ENCODE peak calls at places on chromosomes 5 and 9, in nine cellular contexts. H is IMR-90, S is mammary epithelial cell, K is natural killer cell, C is fibroblast of villous mesenchyme, M is esophagus squamous epithelium, A is progenitor cell of endocrine pancreas, L is A549, V is GM20000. F is an unnamed sample.

GRCh38 chr5:15885156-15885555 is 294.4 kb downstream of the MARCHF11 start:
- DNase-seq in A (no peak), V (no peak), C (no peak), L (no peak), K (no peak), S (peak), M (no peak), H (peak), F (peak)

GRCh38 chr5:137415231-137415681 is 83.9 kb downstream of the SPOCK1 start:
- DNase-seq in M (no peak), H (peak), L (no peak), S (peak), A (no peak), K (no peak), C (peak), V (no peak), F (peak)

GRCh38 chr9:114484854-114485443 is 20.3 kb downstream of the WHRN start:
- DNase-seq in K (no peak), S (peak), M (no peak), H (peak), C (peak), V (peak), A (no peak), L (peak), F (peak)

GRCh38 chr5:59786271-59786805 is 107.2 kb downstream of the PDE4D start:
- DNase-seq in M (no peak), L (peak), K (no peak), S (peak), H (peak), V (no peak), A (no peak), C (peak), F (peak)

GRCh38 chr9:130220351-130220750 is 45.2 kb upstream of the HMCN2 start:
- DNase-seq in H (peak), S (no peak), C (peak), M (no peak), L (no peak), V (no peak), A (no peak), K (no peak), F (no peak)

GRCh38 chr9:116476935-116477381 is 210.1 kb upstream of the TRIM32 start:
- DNase-seq in H (no peak), C (no peak), S (no peak), V (no peak), M (no peak), K (no peak), A (no peak), L (no peak), F (no peak)

GRCh38 chr9:112166176-112167140 is 8.6 kb downstream of the SUSD1 start:
- DNase-seq in C (peak), S (peak), M (no peak), V (no peak), L (peak), K (no peak), A (no peak), H (peak), F (peak)

GRCh38 chr5:2173067-2173466 is 290.3 kb upstream of the IRX4 start:
- DNase-seq in S (no peak), V (no peak), H (no peak), C (no peak), M (no peak), L (no peak), A (no peak), K (no peak), F (no peak)

GRCh38 chr5:176810084-176810597 is at the start of gene UNC5A:
- DNase-seq in C (peak), H (peak), V (peak), K (no peak), S (peak), A (peak), L (peak), M (no peak), F (peak)

GRCh38 chr5:137190031-137190430 is 309.1 kb downstream of the SPOCK1 start:
- DNase-seq in L (no peak), K (no peak), H (no peak), V (no peak), C (no peak), M (no peak), A (no peak), S (no peak), F (no peak)

GRCh38 chr5:52073993-52074689 is 690.9 kb downstream of the ISL1 start:
- DNase-seq in M (no peak), K (no peak), C (no peak), V (no peak), S (no peak), L (no peak), H (no peak), A (no peak), F (peak)

GRCh38 chr5:545641-546375 is 21.6 kb upstream of the SLC9A3 start:
- DNase-seq in M (no peak), A (no peak), V (no peak), K (no peak), C (no peak), S (no peak), L (no peak), H (no peak), F (no peak)

GRCh38 chr9:5510360-5510931 is at the start of gene PDCD1LG2:
- DNase-seq in C (peak), S (peak), K (no peak), H (peak), M (no peak), A (no peak), V (peak), L (no peak), F (peak)

GRCh38 chr5:39138892-39139291 is 64.7 kb upstream of the RICTOR start:
- DNase-seq in A (no peak), V (no peak), K (no peak), S (peak), C (peak), L (peak), M (no peak), H (peak), F (peak)

GRCh38 chr5:175680020-175680419 is 22.1 kb downstream of the HRH2 start:
- DNase-seq in H (no peak), V (no peak), S (no peak), C (no peak), K (no peak), L (no peak), M (no peak), A (no peak), F (no peak)

GRCh38 chr9:121518634-121519033 is 19.0 kb upstream of the GGTA1 start:
- DNase-seq in V (no peak), C (no peak), A (no peak), S (no peak), K (no peak), M (no peak), H (no peak), L (no peak), F (no peak)

GRCh38 chr9:113649054-113649453 is 185.5 kb downstream of the RGS3 start:
- DNase-seq in M (no peak), V (no peak), K (no peak), H (peak), S (no peak), A (no peak), L (no peak), C (peak), F (no peak)

GRCh38 chr9:132894343-132894742 is 15.6 kb downstream of the SPACA9 start:
- DNase-seq in K (no peak), A (no peak), M (no peak), L (no peak), C (no peak), H (no peak), V (no peak), S (peak), F (peak)

GRCh38 chr5:178241259-178241658 is 8.7 kb upstream of the PHYKPL start:
- DNase-seq in M (no peak), A (no peak), S (no peak), L (no peak), H (no peak), K (no peak), V (no peak), C (no peak), F (no peak)

GRCh38 chr9:16732546-16732945 is 137.9 kb downstream of the BNC2 start:
- DNase-seq in S (no peak), L (no peak), M (no peak), H (no peak), K (no peak), C (no peak), V (no peak), A (no peak), F (no peak)

GRCh38 chr9:22107646-22108045 is 98.5 kb upstream of the CDKN2B start:
- DNase-seq in L (no peak), C (no peak), S (no peak), K (no peak), M (no peak), H (no peak), V (no peak), A (no peak), F (no peak)

GRCh38 chr5:172641359-172642045 is 439 bp downstream of the NEURL1B start:
- DNase-seq in S (no peak), C (peak), V (no peak), L (peak), K (no peak), H (no peak), A (no peak), M (no peak), F (no peak)

GRCh38 chr9:129125478-129125877 is 14.3 kb downstream of the PTPA start:
- DNase-seq in A (no peak), C (peak), V (no peak), S (peak), K (no peak), H (peak), M (no peak), L (peak), F (peak)

GRCh38 chr9:77764894-77765780 is 117.0 kb upstream of the GNA14 start:
- DNase-seq in K (no peak), V (no peak), C (peak), S (peak), H (peak), A (no peak), M (no peak), L (peak), F (peak)

GRCh38 chr5:22488427-22488826 is 364.7 kb downstream of the CDH12 start:
- DNase-seq in M (no peak), A (no peak), V (no peak), L (no peak), C (no peak), S (no peak), H (no peak), K (no peak), F (no peak)

GRCh38 chr5:89343666-89344065 is 460.7 kb upstream of the MEF2C start:
- DNase-seq in V (peak), C (no peak), S (peak), H (peak), A (no peak), K (no peak), M (no peak), L (no peak), F (peak)

GRCh38 chr9:114271556-114272510 is 51.1 kb upstream of the ORM1 start:
- DNase-seq in V (peak), A (no peak), C (peak), K (no peak), M (no peak), L (peak), S (no peak), H (peak), F (peak)

DNA sequence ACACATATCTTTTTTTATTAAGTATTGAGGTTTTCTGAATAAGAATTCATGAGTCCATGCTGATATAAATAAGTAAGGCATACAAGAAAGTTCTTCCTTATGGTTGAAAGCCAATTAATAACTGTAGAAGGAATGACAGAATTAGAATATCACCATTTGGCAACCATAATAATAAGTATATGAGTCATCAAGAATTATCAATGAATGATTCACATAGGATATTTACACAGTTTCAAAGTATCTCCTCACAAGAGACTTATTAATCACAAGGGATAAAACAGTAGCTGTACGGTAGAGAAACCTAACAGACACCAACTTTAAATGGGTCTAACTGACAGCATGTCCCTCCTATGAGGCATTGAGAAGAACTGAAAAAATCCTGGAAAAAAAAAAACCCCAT is 161.6 kb downstream of the NR3C1 start:
- DNase-seq in V (no peak), H (peak), L (no peak), M (no peak), K (no peak), A (no peak), S (peak), C (peak), F (peak)
- TF ChIP-seq CTCF in V (no peak), H (no peak), L (no peak), M (no peak), K (no peak), A (no peak), S (no peak), C (no peak), F (no peak)

GRCh38 chr5:141094481-141095262 is at the start of gene PCDHB2:
- DNase-seq in M (no peak), A (peak), V (no peak), K (no peak), L (peak), C (peak), S (peak), H (peak), F (peak)
- TF ChIP-seq CTCF in M (no peak), A (peak), V (no peak), K (no peak), L (peak), C (no peak), S (peak), H (peak), F (no peak)

GRCh38 chr9:86945868-86946711 is 1.2 kb downstream of the GAS1 start:
- DNase-seq in V (peak), C (peak), K (peak), M (peak), H (peak), L (peak), S (peak), A (peak), F (peak)
- TF ChIP-seq CTCF in V (no peak), C (no peak), K (no peak), M (no peak), H (peak), L (no peak), S (peak), A (no peak), F (no peak)

GRCh38 chr9:4375424-4376195 is 75.7 kb upstream of the GLIS3 start:
- DNase-seq in L (peak), H (peak), K (no peak), M (no peak), S (peak), A (no peak), V (peak), C (peak), F (peak)
- TF ChIP-seq CTCF in L (peak), H (peak), K (no peak), M (no peak), S (peak), A (peak), V (no peak), C (peak), F (peak)

GRCh38 chr5:158676642-158677489 is 422.9 kb downstream of the EBF1 start:
- DNase-seq in V (peak), A (no peak), M (no peak), S (no peak), K (no peak), L (no peak), H (no peak), C (no peak), F (no peak)
- TF ChIP-seq CTCF in V (no peak), A (peak), M (no peak), S (no peak), K (no peak), L (peak), H (no peak), C (no peak), F (no peak)

GRCh38 chr5:173764321-173765029 is 123.7 kb upstream of the CPEB4 start:
- DNase-seq in C (peak), V (no peak), A (no peak), L (peak), K (no peak), H (peak), S (peak), M (no peak), F (peak)
- TF ChIP-seq CTCF in C (no peak), V (no peak), A (no peak), L (no peak), K (no peak), H (no peak), S (no peak), M (no peak), F (no peak)

GRCh38 chr9:110092792-110093191 is 115.2 kb downstream of the C9orf152 start:
- DNase-seq in L (no peak), H (no peak), S (no peak), M (no peak), V (no peak), C (no peak), K (no peak), A (no peak), F (no peak)
- TF ChIP-seq CTCF in L (no peak), H (no peak), S (no peak), M (no peak), V (no peak), C (no peak), K (no peak), A (no peak), F (no peak)

DNA sequence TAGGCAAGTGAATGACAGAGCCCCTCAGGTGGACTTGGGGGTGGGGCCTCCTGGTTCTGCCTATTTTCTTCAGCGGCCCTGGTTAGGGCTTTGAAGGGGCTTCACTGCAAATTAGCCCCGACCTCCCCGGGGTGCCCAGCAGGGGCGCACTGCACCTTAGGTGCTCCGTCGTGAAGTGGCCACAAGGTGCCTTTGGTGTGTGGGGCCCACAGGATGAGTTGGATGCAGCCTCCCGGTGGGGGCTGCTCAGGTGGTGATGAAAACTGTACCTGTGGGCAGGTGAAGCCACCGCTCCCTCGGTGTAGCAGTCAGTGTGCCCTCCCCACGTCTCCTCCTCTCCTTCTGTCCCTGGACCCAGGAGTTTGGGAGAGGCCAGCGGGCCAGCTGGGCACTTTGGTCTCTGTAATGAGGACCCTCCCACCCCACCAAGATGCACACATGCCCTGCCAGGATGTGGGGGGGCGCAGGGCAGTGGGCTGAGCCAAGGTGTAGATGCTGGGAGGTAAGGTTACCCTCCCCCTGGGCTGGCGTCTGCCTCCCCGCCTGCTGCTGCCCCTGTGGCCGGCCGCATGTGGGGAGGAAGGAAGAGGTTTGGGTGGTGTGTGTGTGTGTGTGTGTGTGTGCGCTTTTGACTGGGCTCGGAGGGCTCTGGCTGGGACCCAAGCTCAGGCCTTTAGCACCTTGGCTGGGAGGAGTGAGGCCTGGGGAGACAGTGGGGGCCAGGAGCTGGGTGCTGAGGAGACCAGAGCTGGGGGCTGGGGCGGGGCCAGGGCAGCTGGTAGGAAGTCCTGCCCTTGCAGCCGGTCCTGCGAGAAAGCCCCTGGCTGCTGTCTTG is 55.6 kb downstream of the RXRA start:
- DNase-seq in M (no peak), V (peak), H (no peak), L (no peak), A (no peak), C (no peak), K (peak), S (no peak), F (no peak)
- TF ChIP-seq CTCF in M (no peak), V (peak), H (peak), L (peak), A (peak), C (peak), K (peak), S (no peak), F (peak)

DNA sequence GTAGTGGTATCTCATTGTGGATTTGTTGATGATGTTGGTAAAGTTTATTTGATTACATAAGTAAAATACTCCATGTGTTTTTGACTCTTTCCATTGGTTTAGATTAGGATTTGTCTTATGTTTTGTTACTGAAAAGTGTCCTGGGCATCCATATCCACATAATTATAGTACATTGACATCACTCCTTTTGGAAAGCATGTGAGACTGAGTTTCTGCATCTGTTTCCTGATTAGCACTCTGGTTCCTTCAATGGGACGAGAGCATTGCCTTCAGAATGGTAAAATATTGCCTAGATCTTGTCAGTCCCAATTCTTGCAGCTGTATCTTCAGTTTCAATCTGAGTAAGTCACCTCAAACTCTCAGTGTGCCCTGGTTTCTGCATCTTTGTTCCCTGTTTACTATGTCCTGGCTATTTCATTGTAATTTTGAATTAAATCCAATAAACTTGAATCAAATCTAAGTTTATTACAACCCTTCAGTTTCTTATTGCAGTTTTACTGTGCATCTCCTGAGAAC is 128.1 kb downstream of the FBXO38 start:
- DNase-seq in K (no peak), H (no peak), L (no peak), S (no peak), M (no peak), C (no peak), A (no peak), V (peak), F (no peak)
- TF ChIP-seq CTCF in K (no peak), H (no peak), L (no peak), S (no peak), M (no peak), C (no peak), A (no peak), V (no peak), F (no peak)

GRCh38 chr9:93536874-93537273 is 39.5 kb upstream of the PHF2 start:
- DNase-seq in C (no peak), H (no peak), M (no peak), L (peak), V (no peak), A (no peak), S (no peak), K (no peak), F (no peak)

GRCh38 chr9:93533863-93534262 is 42.5 kb upstream of the PHF2 start:
- DNase-seq in M (no peak), C (no peak), S (no peak), A (no peak), L (no peak), V (no peak), H (no peak), K (no peak), F (no peak)

GRCh38 chr9:93532121-93532520 is 44.3 kb upstream of the PHF2 start:
- DNase-seq in K (no peak), V (no peak), L (no peak), H (no peak), M (no peak), A (no peak), C (no peak), S (no peak), F (no peak)

GRCh38 chr9:93536167-93536566 is 40.2 kb upstream of the PHF2 start:
- DNase-seq in L (no peak), A (no peak), C (no peak), H (no peak), M (no peak), S (no peak), V (no peak), K (no peak), F (no peak)

DNA sequence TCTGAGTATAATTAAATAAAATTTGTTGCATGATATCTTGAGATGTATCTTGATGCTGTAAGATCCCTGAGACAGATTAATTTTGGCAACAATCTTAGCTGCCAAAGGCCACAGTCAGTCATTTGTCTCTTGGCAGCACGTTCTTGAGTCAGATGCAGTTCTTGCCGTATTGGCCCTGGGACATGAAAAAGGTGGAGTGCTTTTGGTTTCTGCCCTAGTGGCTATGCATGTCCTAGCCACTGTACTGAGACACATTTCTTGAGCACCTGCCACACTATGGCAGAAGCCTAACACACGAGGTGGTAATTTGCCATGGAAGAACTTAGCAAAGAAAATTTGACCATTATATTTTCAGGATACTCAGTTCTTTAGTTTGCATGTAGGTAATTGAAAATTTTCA is 45.0 kb upstream of the PHF2 start:
- DNase-seq in V (no peak), H (peak), M (no peak), K (no peak), C (no peak), S (no peak), L (peak), A (no peak), F (peak)
- TF ChIP-seq CTCF in V (no peak), H (no peak), M (no peak), K (no peak), C (peak), S (no peak), L (no peak), A (peak), F (peak)

F was measured in epithelial cell of esophagus.